ENCODE peak calls at places on chromosomes 4 and X, in eight cellular contexts. A, N, D, J, I, S, R and Z are unnamed samples.

GRCh38 chrX:140040397-140040796 is 75.1 kb upstream of the CXorf66 start:
- DNase-seq in D (no peak), N (no peak), I (peak), J (no peak), R (no peak), A (no peak), S (no peak), Z (peak)

GRCh38 chrX:119762718-119763117 is 4.3 kb downstream of the SOWAHD start:
- DNase-seq in S (no peak), N (no peak), R (no peak), I (no peak), D (no peak), A (no peak), J (no peak), Z (no peak)

GRCh38 chr4:45971108-45971507 is 152.7 kb downstream of the GABRG1 start:
- DNase-seq in I (no peak), D (no peak), S (no peak), A (no peak), J (no peak), N (no peak), R (no peak), Z (peak)

GRCh38 chrX:10288400-10288799 is 131.6 kb downstream of the CLCN4 start:
- DNase-seq in R (no peak), D (no peak), A (no peak), J (no peak), I (peak), N (no peak), S (no peak), Z (no peak)

GRCh38 chr4:68123525-68123924 is 6.1 kb downstream of the TMPRSS11F start:
- DNase-seq in I (no peak), D (no peak), A (no peak), R (no peak), J (no peak), N (no peak), S (no peak), Z (no peak)

GRCh38 chrX:11399481-11399880 is 106.3 kb downstream of the AMELX start:
- DNase-seq in J (no peak), A (no peak), R (no peak), I (no peak), S (no peak), D (no peak), N (no peak), Z (no peak)

GRCh38 chrX:9529223-9529622 is 64.4 kb downstream of the TBL1X start:
- DNase-seq in D (no peak), N (no peak), J (no peak), I (no peak), S (no peak), R (no peak), A (no peak), Z (no peak)

GRCh38 chr4:184934961-184935360 is 83.3 kb upstream of the HELT start:
- DNase-seq in I (no peak), A (no peak), N (no peak), R (no peak), J (no peak), D (no peak), S (no peak), Z (no peak)

GRCh38 chr4:4564522-4564921 is 22.7 kb upstream of the STX18 start:
- DNase-seq in D (no peak), I (no peak), A (no peak), S (no peak), R (no peak), N (no peak), J (no peak), Z (no peak)

GRCh38 chr4:134470544-134470943 is 269.0 kb upstream of the PABPC4L start:
- DNase-seq in D (no peak), R (no peak), J (no peak), A (no peak), N (no peak), I (no peak), S (no peak), Z (no peak)

GRCh38 chr4:151801547-151802516 is 41.0 kb upstream of the GATB start:
- DNase-seq in R (peak), I (peak), J (peak), D (peak), A (no peak), N (peak), S (no peak), Z (no peak)